ENCODE peak calls at places on chromosomes 2 and 18, in six cellular contexts. I is fibroblast of lung, V is GM12878, C is heart right ventricle, E is neural progenitor cell, B is uterus. W is an unnamed sample. For H3K36me3, the result is how much of the 10 kb centered on the place peaks cover.

GRCh38 chr2:133044556-133044955 is 374.6 kb upstream of the LYPD1 start:
- DNase-seq in I (no peak), V (no peak), C (no peak), E (no peak), B (no peak), W (no peak)

GRCh38 chr2:42171396-42171971 is 2.3 kb downstream of the EML4 start:
- DNase-seq in I (no peak), V (no peak), C (no peak), E (peak), B (no peak), W (no peak)

GRCh38 chr18:54805571-54806334 is 22.5 kb upstream of the RAB27B start:
- DNase-seq in I (peak), V (no peak), C (no peak), E (no peak), B (no peak), W (no peak)

GRCh38 chr2:102126169-102126568 is 16.4 kb upstream of the IL1R1 start:
- DNase-seq in I (no peak), V (no peak), C (no peak), E (no peak), B (no peak), W (no peak)

GRCh38 chr2:151569167-151569566 is 159.5 kb downstream of the RIF1 start:
- DNase-seq in I (peak), V (no peak), C (no peak), E (no peak), B (no peak), W (no peak)

GRCh38 chr2:12507295-12507694 is 209.4 kb upstream of the TRIB2 start:
- DNase-seq in I (peak), V (peak), C (no peak), E (no peak), B (no peak), W (peak)

GRCh38 chr2:241867776-241868420 is 1.6 kb upstream of the RTP5 start:
- DNase-seq in I (no peak), V (no peak), C (peak), E (no peak), B (no peak), W (no peak)

GRCh38 chr2:524442-524841 is 152.8 kb downstream of the TMEM18 start:
- DNase-seq in I (no peak), V (no peak), C (no peak), E (no peak), B (no peak), W (no peak)

GRCh38 chr18:27899893-27900292 is 277.0 kb downstream of the CDH2 start:
- DNase-seq in I (no peak), V (no peak), C (no peak), E (no peak), B (no peak), W (no peak)

GRCh38 chr2:56971383-56971974 is 787.7 kb downstream of the CCDC85A start:
- DNase-seq in I (no peak), V (no peak), C (no peak), E (no peak), B (no peak), W (no peak)

GRCh38 chr2:146734042-146734715 is 1110.7 kb upstream of the ACVR2A start:
- DNase-seq in I (peak), V (peak), C (no peak), E (peak), B (no peak), W (peak)

GRCh38 chr2:134396493-134396892 is 142.6 kb downstream of the MGAT5 start:
- DNase-seq in I (no peak), V (no peak), C (no peak), E (no peak), B (no peak), W (no peak)

GRCh38 chr2:223797811-223798721 is 39.3 kb downstream of the AP1S3 start:
- DNase-seq in I (peak), V (peak), C (no peak), E (peak), B (no peak), W (no peak)

GRCh38 chr2:75527676-75528075 is 33.1 kb downstream of the EVA1A start:
- DNase-seq in I (no peak), V (no peak), C (no peak), E (no peak), B (no peak), W (no peak)

GRCh38 chr2:63661076-63661475 is 72.3 kb downstream of the MDH1 start:
- DNase-seq in I (peak), V (no peak), C (no peak), E (no peak), B (no peak), W (peak)

GRCh38 chr2:148746973-148747372 is 102.4 kb downstream of the EPC2 start:
- DNase-seq in I (no peak), V (no peak), C (no peak), E (no peak), B (no peak), W (no peak)

GRCh38 chr2:46135230-46135555 is 162.0 kb upstream of the EPAS1 start:
- DNase-seq in I (no peak), V (no peak), C (no peak), E (no peak), B (no peak), W (no peak)

GRCh38 chr2:149595069-149595963 is 7.7 kb upstream of the MMADHC start:
- DNase-seq in I (no peak), V (no peak), C (no peak), E (no peak), B (no peak), W (no peak)

GRCh38 chr18:22210331-22210754 is 41.0 kb downstream of the GATA6 start:
- DNase-seq in I (peak), V (no peak), C (no peak), E (no peak), B (no peak), W (no peak)

GRCh38 chr2:199987586-199987985 is 32.2 kb downstream of the MAIP1 start:
- DNase-seq in I (no peak), V (no peak), C (no peak), E (no peak), B (no peak), W (no peak)

GRCh38 chr2:81084101-81084500 is 779.5 kb upstream of the LRRTM1 start:
- DNase-seq in I (no peak), V (no peak), C (no peak), E (no peak), B (no peak), W (no peak)

GRCh38 chr2:133498166-133498565 is 70.1 kb downstream of the NCKAP5 start:
- DNase-seq in I (no peak), V (no peak), C (no peak), E (no peak), B (no peak), W (no peak)

GRCh38 chr2:216882876-216883275 is 23.0 kb upstream of the TNP1 start:
- DNase-seq in I (no peak), V (no peak), C (no peak), E (no peak), B (no peak), W (no peak)

GRCh38 chr2:78681386-78681785 is 344.1 kb upstream of the REG3G start:
- DNase-seq in I (no peak), V (no peak), C (no peak), E (no peak), B (no peak), W (no peak)

GRCh38 chr2:191115801-191116200 is 35.0 kb downstream of the STAT4 start:
- DNase-seq in I (no peak), V (no peak), C (no peak), E (no peak), B (no peak), W (no peak)

GRCh38 chr18:23822590-23823385 is 133.5 kb downstream of the LAMA3 start:
- DNase-seq in I (no peak), V (no peak), C (no peak), E (no peak), B (no peak), W (no peak)

GRCh38 chr18:46622999-46623398 is 34.0 kb downstream of the LOXHD1 start:
- DNase-seq in I (peak), V (peak), C (no peak), E (no peak), B (no peak), W (no peak)

GRCh38 chr2:1455466-1455865 is 42.2 kb downstream of the TPO start:
- DNase-seq in I (no peak), V (no peak), C (no peak), E (no peak), B (no peak), W (peak)

GRCh38 chr2:31428001-31428418 is 13.5 kb upstream of the XDH start:
- DNase-seq in I (no peak), V (no peak), C (no peak), E (no peak), B (no peak), W (no peak)

GRCh38 chr2:78293768-78294167 is 731.7 kb upstream of the REG3G start:
- DNase-seq in I (no peak), V (no peak), C (no peak), E (no peak), B (no peak), W (no peak)

GRCh38 chr2:235303499-235304291 is 190.1 kb upstream of the AGAP1 start:
- DNase-seq in I (no peak), V (no peak), C (no peak), E (peak), B (no peak), W (no peak)

GRCh38 chr2:179857236-179857635 is 4.2 kb downstream of the ZNF385B start:
- DNase-seq in I (no peak), V (no peak), C (no peak), E (peak), B (no peak), W (no peak)

GRCh38 chr2:86068098-86069047 is 37.3 kb downstream of the POLR1A start:
- DNase-seq in I (peak), V (no peak), C (no peak), E (no peak), B (no peak), W (no peak)

GRCh38 chr2:10007921-10008808 is 35.2 kb upstream of the KLF11 start:
- DNase-seq in I (no peak), V (no peak), C (no peak), E (no peak), B (no peak), W (no peak)

GRCh38 chr2:205511666-205512065 is 170.6 kb upstream of the NRP2 start:
- DNase-seq in I (no peak), V (no peak), C (no peak), E (no peak), B (no peak), W (no peak)

GRCh38 chr2:186575856-186576255 is 14.0 kb upstream of the ITGAV start:
- DNase-seq in I (peak), V (no peak), C (no peak), E (no peak), B (no peak), W (no peak)

GRCh38 chr2:85591563-85591962 is 4.0 kb upstream of the RNF181 start:
- DNase-seq in I (no peak), V (no peak), C (peak), E (no peak), B (no peak), W (no peak)

GRCh38 chr2:108441712-108442111 is 7.3 kb upstream of the GCC2 start:
- DNase-seq in I (no peak), V (no peak), C (no peak), E (no peak), B (no peak), W (no peak)

DNA sequence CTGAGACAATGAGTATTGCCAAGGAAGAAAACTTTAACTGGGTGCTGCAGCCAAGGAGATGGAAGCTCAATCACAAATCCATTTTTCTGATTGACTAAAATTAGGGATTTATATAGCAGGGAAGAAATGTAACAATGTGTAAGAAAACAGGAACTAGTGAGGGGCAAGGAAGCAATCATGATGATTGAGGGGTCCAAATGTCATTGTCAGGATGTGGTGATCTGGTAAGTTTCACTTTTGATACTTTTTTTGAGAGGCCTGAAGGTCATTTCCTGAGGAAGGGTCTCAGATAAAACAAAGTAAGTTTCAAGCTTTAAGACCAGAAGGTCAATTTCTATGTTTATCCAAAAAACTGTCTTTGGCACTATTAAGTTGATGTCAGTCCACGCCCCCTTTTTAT is 12.0 kb upstream of the GCC2 start:
- DNase-seq in I (no peak), V (no peak), C (no peak), E (no peak), B (no peak), W (no peak)
- H3K4me3 ChIP-seq in I (no peak), V (no peak), C (no peak), E (no peak), B (no peak), W (no peak)

GRCh38 chr2:96536445-96537065 is at the start of gene ARID5A:
- DNase-seq in I (peak), V (peak), C (peak), E (peak), B (peak), W (no peak)
- TF ChIP-seq CTCF in I (peak), V (no peak), C (peak), E (peak), B (peak), W (peak)

DNA sequence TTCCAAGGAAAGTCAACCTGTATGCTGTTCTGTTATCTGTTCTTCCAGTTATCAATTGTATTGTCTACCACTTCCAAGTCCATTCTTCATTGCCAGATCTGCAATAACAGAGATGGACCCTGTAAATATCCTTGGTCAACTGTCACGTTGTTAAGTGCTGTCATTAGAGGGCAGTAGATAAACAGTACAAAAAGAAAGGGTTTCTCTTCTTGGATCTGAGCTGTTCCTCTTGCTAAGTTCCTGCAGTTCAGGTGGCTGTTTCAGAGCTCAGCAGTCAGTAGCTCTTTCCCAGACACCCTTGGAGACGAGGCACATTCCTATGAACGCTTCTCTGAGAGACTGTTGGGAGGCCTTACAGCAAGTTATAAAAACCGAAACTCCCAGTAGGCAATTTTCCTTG is 957.1 kb upstream of the CHAC2 start:
- DNase-seq in I (peak), V (no peak), C (no peak), E (peak), B (no peak), W (no peak)
- H3K36me3 ChIP-seq in I (under half), V (under half), C (under half), E (under half), B (under half), W (under half)

GRCh38 chr2:165203689-165204559 is at the start of gene SCN3A:
- DNase-seq in I (peak), V (no peak), C (peak), E (peak), B (no peak), W (peak)
- H3K4me3 ChIP-seq in I (no peak), V (no peak), C (no peak), E (no peak), B (no peak), W (no peak)

GRCh38 chr2:15543541-15543940 is 17.6 kb downstream of the NBAS start:
- DNase-seq in I (no peak), V (no peak), C (no peak), E (no peak), B (no peak), W (no peak)

GRCh38 chr2:15544227-15544626 is 16.9 kb downstream of the NBAS start:
- DNase-seq in I (no peak), V (no peak), C (no peak), E (no peak), B (no peak), W (no peak)

GRCh38 chr2:15547100-15547499 is 14.0 kb downstream of the NBAS start:
- DNase-seq in I (peak), V (no peak), C (no peak), E (no peak), B (no peak), W (no peak)

GRCh38 chr2:15548974-15549373 is 12.2 kb downstream of the NBAS start:
- DNase-seq in I (no peak), V (no peak), C (no peak), E (no peak), B (no peak), W (no peak)

GRCh38 chr2:15546297-15547098 is 14.6 kb downstream of the NBAS start:
- DNase-seq in I (no peak), V (no peak), C (no peak), E (no peak), B (no peak), W (no peak)
- TF ChIP-seq CTCF in I (no peak), V (no peak), C (no peak), E (peak), B (no peak), W (no peak)

DNA sequence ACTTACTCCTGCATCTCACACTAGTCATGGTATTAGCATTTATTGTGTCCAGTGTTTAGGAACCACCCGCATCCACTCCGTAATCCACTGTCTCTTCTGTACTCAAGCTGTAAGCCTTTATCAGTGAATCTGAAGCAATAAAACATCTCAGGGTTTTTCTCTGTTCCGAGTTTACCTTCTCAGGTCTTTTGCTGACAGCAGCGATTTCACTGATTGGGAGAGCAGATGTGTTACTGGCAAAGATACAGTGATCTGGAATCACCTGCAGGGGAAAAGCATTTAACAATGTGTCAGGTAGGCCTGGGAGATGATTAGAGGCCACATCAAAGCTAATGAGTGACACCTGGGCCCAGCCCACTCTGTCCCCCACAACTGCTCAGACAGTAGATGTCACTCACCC is 24.6 kb downstream of the GAREM2 start:
- DNase-seq in I (no peak), V (no peak), C (no peak), E (no peak), B (no peak), W (no peak)
- H3K36me3 ChIP-seq in I (under half), V (half or more), C (half or more), E (under half), B (under half), W (under half)